ENCODE peak calls at places on chromosome 2, in four cellular contexts. X, L, A and F are unnamed samples.

GRCh38 chr2:784753-785152 is 107.5 kb upstream of the TMEM18 start:
- DNase-seq in L (no peak), X (no peak), A (no peak), F (no peak)

GRCh38 chr2:102226612-102227351 is 40.0 kb downstream of the IL1RL2 start:
- DNase-seq in A (no peak), X (peak; percentile 30), L (no peak), F (no peak)

GRCh38 chr2:190451561-190452176 is 43.5 kb downstream of the MFSD6 start:
- DNase-seq in L (no peak), X (peak; percentile 53), A (no peak), F (no peak)

GRCh38 chr2:95325026-95325425 is 27.9 kb downstream of the KCNIP3 start:
- DNase-seq in L (no peak), A (no peak), X (no peak), F (no peak)

GRCh38 chr2:110716959-110717645 is 15.3 kb upstream of the ACOXL start:
- DNase-seq in L (no peak), A (no peak), X (no peak), F (no peak)

GRCh38 chr2:153163055-153163454 is 315.5 kb downstream of the RPRM start:
- DNase-seq in A (peak; percentile 37), L (peak; percentile 33), X (no peak), F (peak; percentile 82)

GRCh38 chr2:168169097-168169745 is 78.2 kb downstream of the STK39 start:
- DNase-seq in A (no peak), X (peak; percentile 92), L (no peak), F (no peak)

GRCh38 chr2:65383571-65384488 is 48.6 kb downstream of the SPRED2 start:
- DNase-seq in X (peak; percentile 56), A (no peak), L (no peak), F (no peak)

GRCh38 chr2:201465524-201465971 is 14.0 kb downstream of the STRADB start:
- DNase-seq in L (no peak), X (peak; percentile 20), A (no peak), F (peak; percentile 7)

GRCh38 chr2:216857131-216857550 is 2.7 kb downstream of the TNP1 start:
- DNase-seq in X (peak; percentile 84), A (no peak), L (no peak), F (peak; percentile 56)

GRCh38 chr2:207473866-207474251 is 55.9 kb upstream of the CREB1 start:
- DNase-seq in L (no peak), X (no peak), A (no peak), F (no peak)

GRCh38 chr2:234967201-234967873 is 15.5 kb downstream of the SH3BP4 start:
- DNase-seq in X (no peak), A (no peak), L (no peak), F (no peak)

GRCh38 chr2:234969329-234970157 is 17.7 kb downstream of the SH3BP4 start:
- DNase-seq in X (no peak), A (no peak), L (no peak), F (no peak)

GRCh38 chr2:234970467-234970866 is 18.6 kb downstream of the SH3BP4 start:
- DNase-seq in A (no peak), X (peak; percentile 53), L (no peak), F (no peak)

GRCh38 chr2:234967874-234968208 is 16.0 kb downstream of the SH3BP4 start:
- DNase-seq in A (no peak), X (no peak), L (no peak), F (no peak)

GRCh38 chr2:234968633-234969328 is 17.0 kb downstream of the SH3BP4 start:
- DNase-seq in X (no peak), L (no peak), A (no peak), F (peak; percentile 46)
- H2AK5ac ChIP-seq in X (peak overlapping the region; percentile 92), L (no peak overlapping the region), A (no peak overlapping the region), F (no peak overlapping the region)

DNA sequence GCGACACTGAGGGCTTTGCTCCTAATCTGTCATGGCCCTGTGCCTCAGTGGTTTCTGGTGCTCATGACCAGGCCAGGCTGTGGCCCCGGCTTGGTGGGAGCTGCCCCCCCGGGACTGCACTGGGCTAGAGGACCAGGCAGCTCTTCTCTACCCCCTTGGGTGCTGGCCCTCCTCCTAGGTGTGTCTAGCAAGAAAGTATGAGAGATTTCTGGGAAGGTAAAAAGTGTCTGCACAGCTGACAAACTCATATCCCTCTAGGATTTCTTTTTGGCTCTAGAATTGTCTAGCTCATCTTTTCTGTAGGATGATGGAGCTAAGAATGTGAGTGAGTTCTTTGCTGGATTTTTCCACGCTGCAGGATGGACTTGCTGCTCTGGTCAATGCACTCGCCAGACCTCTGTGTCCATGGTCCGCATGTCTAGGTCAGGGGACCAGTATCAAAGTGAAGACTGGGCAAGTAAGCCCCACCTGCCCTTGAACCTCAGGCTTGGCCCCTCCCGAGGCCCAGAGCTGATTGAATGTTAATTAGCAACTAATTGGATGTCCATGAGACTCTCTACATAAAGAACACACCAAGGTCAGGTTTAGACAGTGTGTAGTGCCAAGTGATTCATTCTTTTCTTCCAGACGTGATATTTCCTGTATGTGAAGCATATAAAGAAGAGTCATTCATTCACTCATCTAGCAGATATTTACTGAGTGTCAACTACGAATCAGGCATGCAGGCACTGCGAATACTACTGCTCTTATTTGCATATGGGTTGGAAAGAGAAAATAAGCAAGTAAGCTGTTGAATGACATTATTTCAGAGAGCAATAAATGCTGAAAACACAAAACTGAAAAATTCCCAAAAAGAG is 15.6 kb upstream of the PSD4 start:
- DNase-seq in L (no peak), X (peak; percentile 26), A (no peak), F (no peak)
- H3K23ac ChIP-seq in L (peak overlapping the region; percentile 95), X (no peak overlapping the region), A (no peak overlapping the region), F (peak overlapping the region; percentile 85)

DNA sequence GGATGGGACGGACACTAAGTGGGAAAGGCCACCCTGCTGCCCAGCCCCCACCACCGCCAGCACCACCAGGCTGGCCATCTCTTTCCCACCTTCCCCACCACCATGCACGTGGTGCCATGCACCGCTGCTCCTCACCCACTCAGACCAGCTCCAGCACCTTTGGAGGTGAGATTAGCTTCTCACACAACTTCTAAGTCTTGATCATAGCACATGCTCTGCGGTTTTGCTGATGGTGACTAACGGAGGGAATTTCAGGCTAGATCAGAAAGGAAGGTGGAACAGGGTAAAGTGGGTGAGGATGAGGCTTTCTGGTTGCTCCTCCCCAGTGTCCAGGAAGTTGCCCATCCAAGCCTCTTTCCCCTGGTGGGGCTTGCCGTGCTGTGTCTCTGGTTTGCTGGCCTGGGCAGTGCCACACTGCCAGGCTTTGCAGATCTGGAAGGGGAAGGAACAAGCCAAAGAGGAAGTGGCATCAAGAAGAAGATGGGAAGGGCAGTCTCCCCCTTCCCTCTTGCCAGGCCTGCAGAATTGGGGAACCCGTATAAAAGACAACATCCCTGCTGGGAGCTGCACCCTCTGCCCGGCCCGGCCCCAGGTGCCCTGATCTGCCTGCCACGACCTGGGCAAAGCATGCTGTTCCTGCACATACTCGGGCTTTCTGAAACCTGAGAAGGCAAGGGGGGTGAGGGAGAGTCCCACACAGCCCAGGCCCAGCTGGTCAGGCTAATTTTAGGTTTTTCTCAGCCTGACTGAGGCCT is 44.3 kb upstream of the CAB39 start:
- DNase-seq in A (no peak), X (peak; percentile 74), L (no peak), F (no peak)
- H2BK15ac ChIP-seq in A (no peak overlapping the region), X (peak overlapping the region; percentile 77), L (peak overlapping the region; percentile 14), F (no peak overlapping the region)

GRCh38 chr2:127404466-127405251 is 13.6 kb upstream of the PROC start:
- DNase-seq in A (no peak), L (no peak), X (no peak), F (no peak)
- H2AK5ac ChIP-seq in A (no peak overlapping the region), L (no peak overlapping the region), X (peak overlapping the region; percentile 22), F (no peak overlapping the region)

DNA sequence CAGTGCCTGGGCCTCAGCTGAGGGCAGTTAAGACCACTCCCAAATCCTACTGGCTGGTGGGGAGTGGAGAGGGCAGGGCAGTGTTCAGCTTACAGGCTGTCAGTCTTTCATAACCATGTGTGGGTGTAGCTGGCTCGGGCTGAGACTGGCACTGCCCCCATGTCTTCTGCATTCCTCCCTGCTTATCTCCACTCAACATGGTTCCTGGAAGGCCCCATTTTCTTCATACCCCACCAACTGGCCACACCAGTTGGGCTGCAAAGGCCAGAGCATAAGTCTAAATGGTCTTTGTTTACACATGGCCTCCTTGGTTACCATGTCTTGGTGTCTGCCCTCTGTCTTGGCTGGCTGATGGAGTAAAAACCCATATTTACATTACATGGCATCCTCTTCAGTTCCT is 17.2 kb upstream of the IL37 start:
- DNase-seq in X (no peak), A (no peak), L (no peak), F (no peak)
- H3K23ac ChIP-seq in X (no peak overlapping the region), A (no peak overlapping the region), L (no peak overlapping the region), F (no peak overlapping the region)

GRCh38 chr2:231692847-231693246 is 15.5 kb upstream of the PTMA start:
- DNase-seq in X (no peak), L (no peak), A (no peak), F (no peak)
- H2BK15ac ChIP-seq in X (no peak overlapping the region), L (peak overlapping the region; percentile 69), A (no peak overlapping the region), F (no peak overlapping the region)

GRCh38 chr2:47041891-47042684 is 113.0 kb downstream of the STPG4 start:
- DNase-seq in L (no peak), X (no peak), A (no peak), F (no peak)

GRCh38 chr2:47039913-47040562 is 115.1 kb downstream of the STPG4 start:
- DNase-seq in X (peak; percentile 85), A (no peak), L (no peak), F (no peak)

GRCh38 chr2:47039502-47039870 is 115.6 kb downstream of the STPG4 start:
- DNase-seq in X (no peak), A (no peak), L (no peak), F (no peak)

GRCh38 chr2:47041065-47041464 is 114.0 kb downstream of the STPG4 start:
- DNase-seq in A (no peak), X (no peak), L (no peak), F (no peak)

DNA sequence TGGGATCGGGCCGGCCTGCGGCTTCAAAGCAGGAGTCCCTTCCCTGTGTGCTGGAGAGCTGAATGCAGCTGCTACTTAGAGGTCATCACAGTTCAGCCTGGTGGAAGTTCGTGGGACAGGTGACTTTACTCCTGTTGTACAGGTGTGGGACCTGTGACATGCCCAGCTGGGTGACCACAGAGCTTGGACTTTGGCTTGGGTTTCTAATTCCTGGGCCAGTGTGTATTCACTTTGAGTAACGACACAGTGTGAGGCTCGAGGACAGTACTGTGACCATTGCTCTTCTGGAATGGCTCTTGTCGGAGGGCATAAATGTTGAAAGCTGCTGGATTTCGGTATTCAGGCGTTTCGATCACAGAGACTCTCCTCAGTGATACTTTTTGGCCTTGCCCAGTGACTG is 114.4 kb downstream of the STPG4 start:
- DNase-seq in X (no peak), L (no peak), A (no peak), F (no peak)
- H2AK5ac ChIP-seq in X (peak overlapping the region; percentile 99), L (no peak overlapping the region), A (no peak overlapping the region), F (no peak overlapping the region)

DNA sequence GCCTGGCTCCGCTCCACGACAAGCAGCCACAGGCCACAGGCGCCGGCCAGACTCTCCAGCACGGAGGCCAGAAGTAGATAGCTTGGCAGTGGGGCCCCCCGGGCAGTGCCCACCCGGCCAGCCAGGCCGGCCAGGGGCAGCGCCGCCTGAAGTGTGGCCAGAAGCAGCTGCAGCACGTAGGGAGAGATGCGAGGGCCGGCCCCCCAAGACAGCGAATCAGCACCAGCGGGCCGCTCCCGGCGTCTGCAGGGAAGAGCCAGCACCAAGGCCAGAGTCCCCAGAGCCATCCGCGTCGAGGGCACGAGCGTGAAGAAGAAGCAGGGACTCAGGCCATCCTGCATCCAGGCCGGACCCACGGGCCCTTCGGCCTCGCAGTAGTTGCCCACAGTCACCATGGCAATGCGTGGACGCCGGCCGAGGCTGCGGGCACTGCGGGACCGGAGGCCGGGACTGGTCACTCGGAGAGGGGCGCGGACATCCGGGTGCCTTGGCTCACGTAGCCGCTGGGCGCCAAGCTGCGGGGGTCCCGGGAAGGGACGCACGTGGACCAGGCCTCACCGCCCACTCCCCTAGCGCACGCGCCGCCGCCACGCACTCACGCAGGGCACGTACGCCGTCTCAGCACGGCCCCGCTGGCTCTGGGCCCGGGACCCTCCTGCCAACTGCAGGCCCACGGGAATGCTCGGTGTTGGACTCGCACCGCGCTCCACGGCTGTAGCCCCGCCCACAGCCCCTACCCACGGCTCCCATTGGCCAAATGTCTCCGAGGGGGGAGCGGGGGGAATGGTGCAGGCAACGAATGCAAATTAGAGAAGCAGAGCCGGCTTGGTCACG is at the start of gene ABCB6:
- DNase-seq in A (peak; percentile 94), L (peak; percentile 82), X (peak; percentile 90), F (peak; percentile 96)
- H3K23ac ChIP-seq in A (no peak within 1 kb of the TSS), L (peak within 1 kb of the TSS; percentile 99), X (peak within 1 kb of the TSS; percentile 98), F (peak within 1 kb of the TSS; percentile 98)